ENCODE peak calls at places on chromosome 20, in ten cellular contexts. One of them, this sample, is unnamed.

GRCh38 chr20:6265204-6265904 is 142.5 kb upstream of the FERMT1 start:
- DNase-seq in mesendoderm: peak; percentile 49
- DNase-seq in colonic mucosa: no peak
- DNase-seq in HAP-1: no peak
- DNase-seq in foreskin fibroblast: peak; percentile 4
- DNase-seq in mucosa of descending colon: no peak
- DNase-seq in keratinocyte: no peak
- DNase-seq in epithelial cell of esophagus: peak; percentile 75
- DNase-seq in neural progenitor cell: peak; percentile 42
- DNase-seq in Peyer's patch: no peak
- DNase-seq in this sample: no peak

GRCh38 chr20:31716351-31716750 is 6.3 kb downstream of the BCL2L1 start:
- DNase-seq in mesendoderm: no peak
- DNase-seq in colonic mucosa: no peak
- DNase-seq in HAP-1: no peak
- DNase-seq in foreskin fibroblast: no peak
- DNase-seq in mucosa of descending colon: no peak
- DNase-seq in keratinocyte: no peak
- DNase-seq in epithelial cell of esophagus: no peak
- DNase-seq in neural progenitor cell: no peak
- DNase-seq in Peyer's patch: no peak
- DNase-seq in this sample: no peak

GRCh38 chr20:57657537-57658446 is 37.6 kb upstream of the ZBP1 start:
- DNase-seq in mesendoderm: no peak
- DNase-seq in colonic mucosa: peak; percentile 46
- DNase-seq in HAP-1: peak; percentile 5
- DNase-seq in foreskin fibroblast: no peak
- DNase-seq in mucosa of descending colon: peak; percentile 76
- DNase-seq in keratinocyte: peak; percentile 73
- DNase-seq in epithelial cell of esophagus: peak; percentile 84
- DNase-seq in neural progenitor cell: no peak
- DNase-seq in Peyer's patch: peak; percentile 87
- DNase-seq in this sample: peak; percentile 68

GRCh38 chr20:2967841-2968240 is 75.6 kb upstream of the GNRH2 start:
- DNase-seq in mesendoderm: no peak
- DNase-seq in colonic mucosa: no peak
- DNase-seq in HAP-1: no peak
- DNase-seq in foreskin fibroblast: no peak
- DNase-seq in mucosa of descending colon: no peak
- DNase-seq in keratinocyte: no peak
- DNase-seq in epithelial cell of esophagus: peak; percentile 78
- DNase-seq in neural progenitor cell: peak; percentile 3
- DNase-seq in Peyer's patch: no peak
- DNase-seq in this sample: no peak

GRCh38 chr20:4876731-4877130 is 124.6 kb downstream of the SLC23A2 start:
- DNase-seq in mesendoderm: no peak
- DNase-seq in colonic mucosa: no peak
- DNase-seq in HAP-1: no peak
- DNase-seq in foreskin fibroblast: no peak
- DNase-seq in mucosa of descending colon: no peak
- DNase-seq in keratinocyte: no peak
- DNase-seq in epithelial cell of esophagus: no peak
- DNase-seq in neural progenitor cell: no peak
- DNase-seq in Peyer's patch: no peak
- DNase-seq in this sample: no peak

GRCh38 chr20:41643504-41643938 is 25.3 kb upstream of the CHD6 start:
- DNase-seq in mesendoderm: peak; percentile 91
- DNase-seq in colonic mucosa: peak; percentile 45
- DNase-seq in HAP-1: peak; percentile 12
- DNase-seq in foreskin fibroblast: no peak
- DNase-seq in mucosa of descending colon: no peak
- DNase-seq in keratinocyte: peak; percentile 17
- DNase-seq in epithelial cell of esophagus: peak; percentile 71
- DNase-seq in neural progenitor cell: peak; percentile 41
- DNase-seq in Peyer's patch: peak; percentile 55
- DNase-seq in this sample: no peak

GRCh38 chr20:54820392-54820791 is 345.0 kb downstream of the DOK5 start:
- DNase-seq in mesendoderm: no peak
- DNase-seq in colonic mucosa: no peak
- DNase-seq in HAP-1: no peak
- DNase-seq in foreskin fibroblast: no peak
- DNase-seq in mucosa of descending colon: no peak
- DNase-seq in keratinocyte: no peak
- DNase-seq in epithelial cell of esophagus: no peak
- DNase-seq in neural progenitor cell: no peak
- DNase-seq in Peyer's patch: no peak
- DNase-seq in this sample: no peak

GRCh38 chr20:16608265-16608636 is 35.0 kb upstream of the KIF16B start:
- DNase-seq in mesendoderm: no peak
- DNase-seq in colonic mucosa: peak; percentile 50
- DNase-seq in HAP-1: no peak
- DNase-seq in foreskin fibroblast: no peak
- DNase-seq in mucosa of descending colon: no peak
- DNase-seq in keratinocyte: no peak
- DNase-seq in epithelial cell of esophagus: no peak
- DNase-seq in neural progenitor cell: no peak
- DNase-seq in Peyer's patch: no peak
- DNase-seq in this sample: no peak

GRCh38 chr20:13865825-13866351 is 81.1 kb downstream of the NDUFAF5 start:
- DNase-seq in mesendoderm: peak; percentile 13
- DNase-seq in colonic mucosa: peak; percentile 28
- DNase-seq in HAP-1: no peak
- DNase-seq in foreskin fibroblast: peak; percentile 69
- DNase-seq in mucosa of descending colon: no peak
- DNase-seq in keratinocyte: no peak
- DNase-seq in epithelial cell of esophagus: peak; percentile 9
- DNase-seq in neural progenitor cell: no peak
- DNase-seq in Peyer's patch: no peak
- DNase-seq in this sample: no peak

DNA sequence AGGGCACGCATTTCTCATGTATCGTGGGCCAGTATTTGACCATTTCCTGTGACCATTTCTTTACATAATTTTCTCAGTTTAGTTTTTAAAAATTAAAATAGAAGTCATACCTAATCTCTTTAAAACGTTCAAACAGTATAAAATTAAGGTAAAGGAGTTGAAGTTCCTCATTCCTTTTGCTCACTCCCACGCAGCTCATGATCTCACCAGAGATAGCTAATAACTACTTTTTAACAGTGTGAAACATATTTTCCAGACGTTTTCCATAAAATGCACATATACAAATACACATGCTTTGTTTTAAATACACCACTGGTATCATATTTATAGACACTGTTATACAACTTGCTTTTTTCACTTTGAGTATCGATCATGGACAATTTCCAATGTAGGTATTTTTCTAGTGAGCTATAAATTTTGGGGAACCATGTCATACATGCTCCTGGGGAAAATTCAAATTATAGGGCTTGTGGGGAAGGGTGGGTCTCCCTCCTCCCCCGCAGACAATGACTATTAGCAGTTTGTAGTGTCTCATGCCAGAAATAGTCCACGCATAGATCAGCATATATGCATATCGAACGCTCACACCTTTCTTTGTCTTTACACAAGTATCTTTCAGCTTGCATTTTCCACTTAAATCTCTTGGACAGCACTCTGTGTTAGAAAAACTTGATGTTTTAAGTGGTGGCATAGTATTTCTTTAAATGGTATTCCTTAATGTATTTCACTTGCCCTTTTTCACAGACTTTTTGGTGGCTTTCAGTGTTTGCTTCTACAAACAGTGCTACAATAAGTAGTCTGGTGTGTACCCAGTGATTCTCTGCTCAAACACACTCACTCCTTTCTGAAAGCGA is 145.5 kb upstream of the ZNF217 start:
- DNase-seq in mesendoderm: no peak
- DNase-seq in colonic mucosa: no peak
- DNase-seq in HAP-1: no peak
- DNase-seq in foreskin fibroblast: no peak
- DNase-seq in mucosa of descending colon: no peak
- DNase-seq in keratinocyte: no peak
- DNase-seq in epithelial cell of esophagus: peak; percentile 70
- DNase-seq in neural progenitor cell: no peak
- DNase-seq in Peyer's patch: no peak
- DNase-seq in this sample: no peak
- H3K4me3 ChIP-seq in mesendoderm: no peak overlapping the region
- H3K4me3 ChIP-seq in colonic mucosa: no peak overlapping the region
- H3K4me3 ChIP-seq in HAP-1: peak overlapping the region; percentile 0
- H3K4me3 ChIP-seq in foreskin fibroblast: no peak overlapping the region
- H3K4me3 ChIP-seq in mucosa of descending colon: no peak overlapping the region
- H3K4me3 ChIP-seq in keratinocyte: peak overlapping the region; percentile 61
- H3K4me3 ChIP-seq in epithelial cell of esophagus: peak overlapping the region; percentile 53
- H3K4me3 ChIP-seq in neural progenitor cell: peak overlapping the region; percentile 6
- H3K4me3 ChIP-seq in Peyer's patch: peak overlapping the region; percentile 26
- H3K4me3 ChIP-seq in this sample: no peak overlapping the region

DNA sequence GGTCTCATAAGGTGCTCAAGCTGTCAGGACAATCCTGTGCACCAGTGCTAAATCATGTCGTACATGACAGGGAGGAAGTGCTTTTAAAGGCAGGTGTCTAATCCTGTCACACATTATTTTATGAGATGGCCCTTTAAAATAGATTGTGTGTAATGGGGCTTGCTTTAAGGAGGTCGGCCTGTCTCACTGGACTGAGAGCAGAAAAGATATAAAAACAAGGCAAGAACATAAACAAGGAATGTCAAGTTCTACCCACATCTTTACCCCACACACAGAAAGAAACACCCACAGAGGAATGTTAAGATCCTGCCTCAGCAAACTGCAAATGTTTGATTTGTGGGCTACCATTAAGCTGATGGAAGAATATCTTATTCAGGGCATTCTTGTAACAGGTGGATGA is 279.0 kb downstream of the FOXA2 start:
- DNase-seq in mesendoderm: no peak
- DNase-seq in colonic mucosa: no peak
- DNase-seq in HAP-1: no peak
- DNase-seq in foreskin fibroblast: no peak
- DNase-seq in mucosa of descending colon: no peak
- DNase-seq in keratinocyte: no peak
- DNase-seq in epithelial cell of esophagus: no peak
- DNase-seq in neural progenitor cell: no peak
- DNase-seq in Peyer's patch: no peak
- DNase-seq in this sample: no peak
- H3K4me3 ChIP-seq in mesendoderm: no peak overlapping the region
- H3K4me3 ChIP-seq in colonic mucosa: no peak overlapping the region
- H3K4me3 ChIP-seq in HAP-1: no peak overlapping the region
- H3K4me3 ChIP-seq in foreskin fibroblast: no peak overlapping the region
- H3K4me3 ChIP-seq in mucosa of descending colon: no peak overlapping the region
- H3K4me3 ChIP-seq in keratinocyte: no peak overlapping the region
- H3K4me3 ChIP-seq in epithelial cell of esophagus: no peak overlapping the region
- H3K4me3 ChIP-seq in neural progenitor cell: no peak overlapping the region
- H3K4me3 ChIP-seq in Peyer's patch: no peak overlapping the region
- H3K4me3 ChIP-seq in this sample: no peak overlapping the region

GRCh38 chr20:33850159-33850558 is 39.0 kb downstream of the CHMP4B start:
- DNase-seq in mesendoderm: no peak
- DNase-seq in colonic mucosa: no peak
- DNase-seq in HAP-1: no peak
- DNase-seq in foreskin fibroblast: no peak
- DNase-seq in mucosa of descending colon: no peak
- DNase-seq in keratinocyte: no peak
- DNase-seq in epithelial cell of esophagus: no peak
- DNase-seq in neural progenitor cell: no peak
- DNase-seq in Peyer's patch: no peak
- DNase-seq in this sample: no peak

GRCh38 chr20:33857722-33858563 is 46.8 kb downstream of the CHMP4B start:
- DNase-seq in mesendoderm: no peak
- DNase-seq in colonic mucosa: no peak
- DNase-seq in HAP-1: no peak
- DNase-seq in foreskin fibroblast: no peak
- DNase-seq in mucosa of descending colon: no peak
- DNase-seq in keratinocyte: no peak
- DNase-seq in epithelial cell of esophagus: no peak
- DNase-seq in neural progenitor cell: no peak
- DNase-seq in Peyer's patch: no peak
- DNase-seq in this sample: no peak

GRCh38 chr20:33851842-33852466 is 40.8 kb downstream of the CHMP4B start:
- DNase-seq in mesendoderm: no peak
- DNase-seq in colonic mucosa: no peak
- DNase-seq in HAP-1: no peak
- DNase-seq in foreskin fibroblast: no peak
- DNase-seq in mucosa of descending colon: no peak
- DNase-seq in keratinocyte: no peak
- DNase-seq in epithelial cell of esophagus: no peak
- DNase-seq in neural progenitor cell: no peak
- DNase-seq in Peyer's patch: no peak
- DNase-seq in this sample: no peak

GRCh38 chr20:33848391-33848790 is 37.2 kb downstream of the CHMP4B start:
- DNase-seq in mesendoderm: no peak
- DNase-seq in colonic mucosa: no peak
- DNase-seq in HAP-1: no peak
- DNase-seq in foreskin fibroblast: no peak
- DNase-seq in mucosa of descending colon: no peak
- DNase-seq in keratinocyte: no peak
- DNase-seq in epithelial cell of esophagus: no peak
- DNase-seq in neural progenitor cell: no peak
- DNase-seq in Peyer's patch: no peak
- DNase-seq in this sample: no peak

GRCh38 chr20:33852971-33853813 is 42.0 kb downstream of the CHMP4B start:
- DNase-seq in mesendoderm: no peak
- DNase-seq in colonic mucosa: no peak
- DNase-seq in HAP-1: no peak
- DNase-seq in foreskin fibroblast: no peak
- DNase-seq in mucosa of descending colon: no peak
- DNase-seq in keratinocyte: no peak
- DNase-seq in epithelial cell of esophagus: no peak
- DNase-seq in neural progenitor cell: no peak
- DNase-seq in Peyer's patch: no peak
- DNase-seq in this sample: peak; percentile 85
- H3K4me3 ChIP-seq in mesendoderm: no peak overlapping the region
- H3K4me3 ChIP-seq in colonic mucosa: no peak overlapping the region
- H3K4me3 ChIP-seq in HAP-1: no peak overlapping the region
- H3K4me3 ChIP-seq in foreskin fibroblast: no peak overlapping the region
- H3K4me3 ChIP-seq in mucosa of descending colon: no peak overlapping the region
- H3K4me3 ChIP-seq in keratinocyte: no peak overlapping the region
- H3K4me3 ChIP-seq in epithelial cell of esophagus: no peak overlapping the region
- H3K4me3 ChIP-seq in neural progenitor cell: no peak overlapping the region
- H3K4me3 ChIP-seq in Peyer's patch: no peak overlapping the region
- H3K4me3 ChIP-seq in this sample: no peak overlapping the region

GRCh38 chr20:36672991-36673390 is 27.0 kb upstream of the SLA2 start:
- DNase-seq in mesendoderm: no peak
- DNase-seq in colonic mucosa: no peak
- DNase-seq in HAP-1: no peak
- DNase-seq in foreskin fibroblast: no peak
- DNase-seq in mucosa of descending colon: no peak
- DNase-seq in keratinocyte: no peak
- DNase-seq in epithelial cell of esophagus: no peak
- DNase-seq in neural progenitor cell: no peak
- DNase-seq in Peyer's patch: no peak
- DNase-seq in this sample: no peak

GRCh38 chr20:36682311-36682710 is 36.3 kb upstream of the SLA2 start:
- DNase-seq in mesendoderm: no peak
- DNase-seq in colonic mucosa: no peak
- DNase-seq in HAP-1: no peak
- DNase-seq in foreskin fibroblast: no peak
- DNase-seq in mucosa of descending colon: no peak
- DNase-seq in keratinocyte: no peak
- DNase-seq in epithelial cell of esophagus: no peak
- DNase-seq in neural progenitor cell: no peak
- DNase-seq in Peyer's patch: no peak
- DNase-seq in this sample: no peak

GRCh38 chr20:36676701-36677421 is 30.9 kb upstream of the SLA2 start:
- DNase-seq in mesendoderm: peak; percentile 98
- DNase-seq in colonic mucosa: no peak
- DNase-seq in HAP-1: no peak
- DNase-seq in foreskin fibroblast: no peak
- DNase-seq in mucosa of descending colon: no peak
- DNase-seq in keratinocyte: no peak
- DNase-seq in epithelial cell of esophagus: no peak
- DNase-seq in neural progenitor cell: peak; percentile 94
- DNase-seq in Peyer's patch: no peak
- DNase-seq in this sample: no peak

GRCh38 chr20:36677422-36677771 is 31.4 kb upstream of the SLA2 start:
- DNase-seq in mesendoderm: no peak
- DNase-seq in colonic mucosa: no peak
- DNase-seq in HAP-1: no peak
- DNase-seq in foreskin fibroblast: no peak
- DNase-seq in mucosa of descending colon: no peak
- DNase-seq in keratinocyte: no peak
- DNase-seq in epithelial cell of esophagus: no peak
- DNase-seq in neural progenitor cell: no peak
- DNase-seq in Peyer's patch: no peak
- DNase-seq in this sample: no peak
- H3K4me3 ChIP-seq in mesendoderm: no peak overlapping the region
- H3K4me3 ChIP-seq in colonic mucosa: no peak overlapping the region
- H3K4me3 ChIP-seq in HAP-1: no peak overlapping the region
- H3K4me3 ChIP-seq in foreskin fibroblast: no peak overlapping the region
- H3K4me3 ChIP-seq in mucosa of descending colon: no peak overlapping the region
- H3K4me3 ChIP-seq in keratinocyte: no peak overlapping the region
- H3K4me3 ChIP-seq in epithelial cell of esophagus: no peak overlapping the region
- H3K4me3 ChIP-seq in neural progenitor cell: peak overlapping the region; percentile 58
- H3K4me3 ChIP-seq in Peyer's patch: no peak overlapping the region
- H3K4me3 ChIP-seq in this sample: no peak overlapping the region

This sample was measured in CD4-positive, CD25-positive, alpha-beta regulatory T cell.